ENCODE peak calls at places on chromosomes 6 and 20, in ten cellular contexts. One of them, this sample, is unnamed.

GRCh38 chr6:122012576-122012975 is 386.9 kb upstream of the HSF2 start:
- DNase-seq in AG10803: peak; percentile 88
- DNase-seq in Peyer's patch: no peak
- DNase-seq in AG09309: no peak
- DNase-seq in heart left ventricle: no peak
- DNase-seq in OCI-LY7: no peak
- DNase-seq in epithelial cell of esophagus: no peak
- DNase-seq in retinal pigment epithelial cell: no peak
- DNase-seq in A549: no peak
- DNase-seq in psoas muscle: no peak
- DNase-seq in this sample: no peak

GRCh38 chr20:53287357-53288042 is 306.1 kb downstream of the ZNF217 start:
- DNase-seq in AG10803: no peak
- DNase-seq in Peyer's patch: no peak
- DNase-seq in AG09309: no peak
- DNase-seq in heart left ventricle: no peak
- DNase-seq in OCI-LY7: no peak
- DNase-seq in epithelial cell of esophagus: no peak
- DNase-seq in retinal pigment epithelial cell: no peak
- DNase-seq in A549: no peak
- DNase-seq in psoas muscle: no peak
- DNase-seq in this sample: peak; percentile 25

GRCh38 chr6:79546186-79546585 is 9.0 kb upstream of the LCA5 start:
- DNase-seq in AG10803: peak; percentile 47
- DNase-seq in Peyer's patch: no peak
- DNase-seq in AG09309: no peak
- DNase-seq in heart left ventricle: no peak
- DNase-seq in OCI-LY7: no peak
- DNase-seq in epithelial cell of esophagus: no peak
- DNase-seq in retinal pigment epithelial cell: peak; percentile 75
- DNase-seq in A549: no peak
- DNase-seq in psoas muscle: no peak
- DNase-seq in this sample: peak; percentile 30

GRCh38 chr20:38855356-38855755 is 49.9 kb downstream of the PPP1R16B start:
- DNase-seq in AG10803: peak; percentile 75
- DNase-seq in Peyer's patch: no peak
- DNase-seq in AG09309: peak; percentile 38
- DNase-seq in heart left ventricle: no peak
- DNase-seq in OCI-LY7: no peak
- DNase-seq in epithelial cell of esophagus: no peak
- DNase-seq in retinal pigment epithelial cell: no peak
- DNase-seq in A549: no peak
- DNase-seq in psoas muscle: no peak
- DNase-seq in this sample: no peak

GRCh38 chr6:44221291-44221960 is 2.0 kb upstream of the SLC29A1 start:
- DNase-seq in AG10803: peak; percentile 77
- DNase-seq in Peyer's patch: peak; percentile 94
- DNase-seq in AG09309: no peak
- DNase-seq in heart left ventricle: peak; percentile 95
- DNase-seq in OCI-LY7: peak; percentile 85
- DNase-seq in epithelial cell of esophagus: peak; percentile 87
- DNase-seq in retinal pigment epithelial cell: peak; percentile 77
- DNase-seq in A549: peak; percentile 87
- DNase-seq in psoas muscle: peak; percentile 90
- DNase-seq in this sample: peak; percentile 90

GRCh38 chr6:116060572-116061283 is at the start of gene FRK:
- DNase-seq in AG10803: peak; percentile 49
- DNase-seq in Peyer's patch: peak; percentile 74
- DNase-seq in AG09309: no peak
- DNase-seq in heart left ventricle: no peak
- DNase-seq in OCI-LY7: no peak
- DNase-seq in epithelial cell of esophagus: peak; percentile 83
- DNase-seq in retinal pigment epithelial cell: peak; percentile 5
- DNase-seq in A549: peak; percentile 87
- DNase-seq in psoas muscle: peak; percentile 17
- DNase-seq in this sample: peak; percentile 66

GRCh38 chr6:90653750-90654149 is 66.9 kb upstream of the MAP3K7 start:
- DNase-seq in AG10803: no peak
- DNase-seq in Peyer's patch: no peak
- DNase-seq in AG09309: no peak
- DNase-seq in heart left ventricle: no peak
- DNase-seq in OCI-LY7: no peak
- DNase-seq in epithelial cell of esophagus: no peak
- DNase-seq in retinal pigment epithelial cell: no peak
- DNase-seq in A549: no peak
- DNase-seq in psoas muscle: no peak
- DNase-seq in this sample: no peak

GRCh38 chr6:24152014-24152413 is 26.0 kb downstream of the NRSN1 start:
- DNase-seq in AG10803: no peak
- DNase-seq in Peyer's patch: no peak
- DNase-seq in AG09309: no peak
- DNase-seq in heart left ventricle: no peak
- DNase-seq in OCI-LY7: no peak
- DNase-seq in epithelial cell of esophagus: no peak
- DNase-seq in retinal pigment epithelial cell: no peak
- DNase-seq in A549: no peak
- DNase-seq in psoas muscle: no peak
- DNase-seq in this sample: no peak

GRCh38 chr6:119360262-119360915 is 10.8 kb upstream of the MAN1A1 start:
- DNase-seq in AG10803: no peak
- DNase-seq in Peyer's patch: no peak
- DNase-seq in AG09309: no peak
- DNase-seq in heart left ventricle: no peak
- DNase-seq in OCI-LY7: no peak
- DNase-seq in epithelial cell of esophagus: no peak
- DNase-seq in retinal pigment epithelial cell: no peak
- DNase-seq in A549: no peak
- DNase-seq in psoas muscle: no peak
- DNase-seq in this sample: no peak

GRCh38 chr6:4637691-4638433 is 138.3 kb upstream of the CDYL start:
- DNase-seq in AG10803: peak; percentile 55
- DNase-seq in Peyer's patch: no peak
- DNase-seq in AG09309: peak; percentile 27
- DNase-seq in heart left ventricle: no peak
- DNase-seq in OCI-LY7: no peak
- DNase-seq in epithelial cell of esophagus: peak; percentile 90
- DNase-seq in retinal pigment epithelial cell: no peak
- DNase-seq in A549: peak; percentile 10
- DNase-seq in psoas muscle: no peak
- DNase-seq in this sample: peak; percentile 50

GRCh38 chr20:17593902-17594301 is 24.0 kb downstream of the DSTN start:
- DNase-seq in AG10803: no peak
- DNase-seq in Peyer's patch: no peak
- DNase-seq in AG09309: no peak
- DNase-seq in heart left ventricle: no peak
- DNase-seq in OCI-LY7: no peak
- DNase-seq in epithelial cell of esophagus: no peak
- DNase-seq in retinal pigment epithelial cell: no peak
- DNase-seq in A549: no peak
- DNase-seq in psoas muscle: no peak
- DNase-seq in this sample: no peak

GRCh38 chr6:126753616-126754015 is 364.9 kb upstream of the RSPO3 start:
- DNase-seq in AG10803: peak; percentile 2
- DNase-seq in Peyer's patch: no peak
- DNase-seq in AG09309: no peak
- DNase-seq in heart left ventricle: no peak
- DNase-seq in OCI-LY7: no peak
- DNase-seq in epithelial cell of esophagus: no peak
- DNase-seq in retinal pigment epithelial cell: no peak
- DNase-seq in A549: no peak
- DNase-seq in psoas muscle: no peak
- DNase-seq in this sample: no peak

GRCh38 chr6:75230484-75231325 is 12.9 kb downstream of the COX7A2 start:
- DNase-seq in AG10803: peak; percentile 76
- DNase-seq in Peyer's patch: peak; percentile 59
- DNase-seq in AG09309: peak; percentile 38
- DNase-seq in heart left ventricle: no peak
- DNase-seq in OCI-LY7: no peak
- DNase-seq in epithelial cell of esophagus: peak; percentile 63
- DNase-seq in retinal pigment epithelial cell: no peak
- DNase-seq in A549: peak; percentile 52
- DNase-seq in psoas muscle: no peak
- DNase-seq in this sample: peak; percentile 67
- TF ChIP-seq CTCF in AG10803: peak; percentile 93
- TF ChIP-seq CTCF in Peyer's patch: peak; percentile 81
- TF ChIP-seq CTCF in AG09309: peak; percentile 82
- TF ChIP-seq CTCF in heart left ventricle: peak; percentile 70
- TF ChIP-seq CTCF in OCI-LY7: peak; percentile 65
- TF ChIP-seq CTCF in epithelial cell of esophagus: peak; percentile 90
- TF ChIP-seq CTCF in retinal pigment epithelial cell: peak; percentile 86
- TF ChIP-seq CTCF in A549: peak; percentile 69
- TF ChIP-seq CTCF in psoas muscle: peak; percentile 56
- TF ChIP-seq CTCF in this sample: peak; percentile 85

DNA sequence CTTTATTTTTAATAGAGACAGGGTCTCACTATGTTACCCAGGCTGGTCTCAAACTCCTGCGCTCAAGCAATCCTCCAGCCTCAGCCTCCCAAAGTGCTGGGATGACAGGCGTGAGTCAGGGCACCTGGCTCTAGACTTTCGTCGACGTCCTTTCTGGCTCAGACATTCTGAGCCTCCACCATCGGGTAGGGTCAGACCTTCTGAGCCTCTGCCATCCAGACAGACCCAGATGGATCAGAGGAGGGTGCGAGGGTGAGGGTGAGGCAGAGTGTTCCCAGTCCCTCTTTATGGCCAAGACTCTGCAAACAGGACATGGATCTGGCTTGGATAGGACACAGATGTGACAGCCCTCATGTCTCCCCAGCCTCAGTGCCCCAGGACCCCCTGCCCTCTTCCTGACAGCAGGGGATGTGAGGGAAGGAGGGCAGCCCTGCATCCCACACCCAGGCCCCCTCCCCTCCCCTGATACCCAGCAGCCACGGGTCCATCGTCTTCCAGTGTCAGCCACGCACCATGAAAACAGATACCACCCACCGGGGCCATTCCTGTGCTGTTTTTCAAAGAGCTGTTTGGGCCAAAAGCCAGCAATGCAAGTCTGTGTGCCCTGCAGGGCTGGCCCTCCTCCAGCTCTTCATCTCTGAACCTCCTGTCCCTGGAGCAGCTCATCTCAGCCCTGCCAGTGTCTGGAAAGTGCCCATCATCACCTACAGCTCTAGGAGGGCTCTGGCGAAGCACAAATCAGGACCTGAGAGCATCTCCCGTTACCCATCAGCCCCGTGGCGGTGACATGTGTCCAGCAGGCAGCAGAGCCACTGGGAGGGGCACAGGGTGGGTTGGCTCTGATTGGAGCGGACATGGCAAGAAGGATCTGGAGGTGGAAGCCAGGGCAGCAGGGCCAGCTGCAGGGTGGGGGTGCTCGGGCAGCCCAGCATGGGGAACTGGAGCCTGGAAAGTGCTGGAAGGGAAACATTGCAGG is 208.4 kb downstream of the PREX1 start:
- DNase-seq in AG10803: no peak
- DNase-seq in Peyer's patch: no peak
- DNase-seq in AG09309: no peak
- DNase-seq in heart left ventricle: peak; percentile 67
- DNase-seq in OCI-LY7: no peak
- DNase-seq in epithelial cell of esophagus: no peak
- DNase-seq in retinal pigment epithelial cell: no peak
- DNase-seq in A549: no peak
- DNase-seq in psoas muscle: no peak
- DNase-seq in this sample: no peak
- H3K4me3 ChIP-seq in AG10803: no peak overlapping the region
- H3K4me3 ChIP-seq in Peyer's patch: no peak overlapping the region
- H3K4me3 ChIP-seq in AG09309: no peak overlapping the region
- H3K4me3 ChIP-seq in heart left ventricle: no peak overlapping the region
- H3K4me3 ChIP-seq in OCI-LY7: no peak overlapping the region
- H3K4me3 ChIP-seq in epithelial cell of esophagus: no peak overlapping the region
- H3K4me3 ChIP-seq in retinal pigment epithelial cell: no peak overlapping the region
- H3K4me3 ChIP-seq in A549: no peak overlapping the region
- H3K4me3 ChIP-seq in psoas muscle: no peak overlapping the region
- H3K4me3 ChIP-seq in this sample: no peak overlapping the region

GRCh38 chr6:43216200-43216599 is 13.1 kb downstream of the DNPH1 start:
- DNase-seq in AG10803: no peak
- DNase-seq in Peyer's patch: no peak
- DNase-seq in AG09309: no peak
- DNase-seq in heart left ventricle: no peak
- DNase-seq in OCI-LY7: no peak
- DNase-seq in epithelial cell of esophagus: no peak
- DNase-seq in retinal pigment epithelial cell: no peak
- DNase-seq in A549: no peak
- DNase-seq in psoas muscle: no peak
- DNase-seq in this sample: no peak

GRCh38 chr6:43215066-43215465 is 14.2 kb downstream of the DNPH1 start:
- DNase-seq in AG10803: no peak
- DNase-seq in Peyer's patch: peak; percentile 36
- DNase-seq in AG09309: no peak
- DNase-seq in heart left ventricle: no peak
- DNase-seq in OCI-LY7: no peak
- DNase-seq in epithelial cell of esophagus: no peak
- DNase-seq in retinal pigment epithelial cell: no peak
- DNase-seq in A549: no peak
- DNase-seq in psoas muscle: no peak
- DNase-seq in this sample: no peak

GRCh38 chr6:43207286-43207685 is 22.0 kb downstream of the DNPH1 start:
- DNase-seq in AG10803: no peak
- DNase-seq in Peyer's patch: no peak
- DNase-seq in AG09309: no peak
- DNase-seq in heart left ventricle: no peak
- DNase-seq in OCI-LY7: no peak
- DNase-seq in epithelial cell of esophagus: no peak
- DNase-seq in retinal pigment epithelial cell: no peak
- DNase-seq in A549: no peak
- DNase-seq in psoas muscle: no peak
- DNase-seq in this sample: no peak

GRCh38 chr6:43213431-43213830 is 15.8 kb downstream of the DNPH1 start:
- DNase-seq in AG10803: no peak
- DNase-seq in Peyer's patch: peak; percentile 14
- DNase-seq in AG09309: no peak
- DNase-seq in heart left ventricle: no peak
- DNase-seq in OCI-LY7: no peak
- DNase-seq in epithelial cell of esophagus: no peak
- DNase-seq in retinal pigment epithelial cell: no peak
- DNase-seq in A549: no peak
- DNase-seq in psoas muscle: no peak
- DNase-seq in this sample: no peak

GRCh38 chr6:43211960-43212359 is 17.3 kb downstream of the DNPH1 start:
- DNase-seq in AG10803: no peak
- DNase-seq in Peyer's patch: peak; percentile 5
- DNase-seq in AG09309: no peak
- DNase-seq in heart left ventricle: no peak
- DNase-seq in OCI-LY7: no peak
- DNase-seq in epithelial cell of esophagus: no peak
- DNase-seq in retinal pigment epithelial cell: no peak
- DNase-seq in A549: no peak
- DNase-seq in psoas muscle: no peak
- DNase-seq in this sample: no peak
- TF ChIP-seq CTCF in AG10803: no peak
- TF ChIP-seq CTCF in Peyer's patch: peak; percentile 23
- TF ChIP-seq CTCF in AG09309: no peak
- TF ChIP-seq CTCF in heart left ventricle: no peak
- TF ChIP-seq CTCF in OCI-LY7: peak; percentile 43
- TF ChIP-seq CTCF in epithelial cell of esophagus: no peak
- TF ChIP-seq CTCF in retinal pigment epithelial cell: peak; percentile 21
- TF ChIP-seq CTCF in A549: no peak
- TF ChIP-seq CTCF in psoas muscle: no peak
- TF ChIP-seq CTCF in this sample: no peak

DNA sequence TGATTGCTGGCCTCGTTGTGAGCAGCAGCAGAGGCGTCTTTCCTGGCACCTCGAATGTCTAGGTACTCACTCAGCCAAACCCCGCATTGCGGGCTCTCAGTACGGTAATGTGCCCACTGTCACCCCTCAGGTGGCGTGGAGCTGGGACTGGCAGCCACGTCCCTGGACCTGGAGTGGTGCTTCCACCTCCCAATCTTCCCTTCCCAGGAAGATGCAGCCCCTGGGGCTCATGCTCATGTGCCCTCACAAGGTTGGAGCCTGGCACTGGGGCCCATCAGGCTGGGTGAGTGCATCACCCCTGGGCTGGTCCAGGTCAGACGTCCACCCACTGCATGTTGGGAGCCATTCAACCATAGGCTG is 75.7 kb downstream of the TCP11 start:
- DNase-seq in AG10803: no peak
- DNase-seq in Peyer's patch: no peak
- DNase-seq in AG09309: no peak
- DNase-seq in heart left ventricle: no peak
- DNase-seq in OCI-LY7: no peak
- DNase-seq in epithelial cell of esophagus: no peak
- DNase-seq in retinal pigment epithelial cell: no peak
- DNase-seq in A549: no peak
- DNase-seq in psoas muscle: peak; percentile 2
- DNase-seq in this sample: no peak
- H3K4me3 ChIP-seq in AG10803: no peak overlapping the region
- H3K4me3 ChIP-seq in Peyer's patch: no peak overlapping the region
- H3K4me3 ChIP-seq in AG09309: no peak overlapping the region
- H3K4me3 ChIP-seq in heart left ventricle: no peak overlapping the region
- H3K4me3 ChIP-seq in OCI-LY7: no peak overlapping the region
- H3K4me3 ChIP-seq in epithelial cell of esophagus: no peak overlapping the region
- H3K4me3 ChIP-seq in retinal pigment epithelial cell: no peak overlapping the region
- H3K4me3 ChIP-seq in A549: no peak overlapping the region
- H3K4me3 ChIP-seq in psoas muscle: no peak overlapping the region
- H3K4me3 ChIP-seq in this sample: no peak overlapping the region

This sample was measured in fibroblast of villous mesenchyme.